ENCODE peak calls at places on chromosomes 5 and 9, in seven cellular contexts. V, T, C, D, A, J and Z are unnamed samples.

GRCh38 chr5:67268233-67269011 is 71.8 kb upstream of the CD180 start:
- DNase-seq in V (peak), T (peak), C (no peak), D (peak), A (peak), J (no peak), Z (peak)

GRCh38 chr5:66469684-66470083 is 126.5 kb upstream of the MAST4 start:
- DNase-seq in V (no peak), T (no peak), C (no peak), D (no peak), A (no peak), J (no peak), Z (no peak)

GRCh38 chr5:33379757-33380156 is 61.0 kb upstream of the TARS1 start:
- DNase-seq in V (no peak), T (peak), C (no peak), D (no peak), A (no peak), J (no peak), Z (no peak)

GRCh38 chr9:32456564-32456963 is 69.4 kb downstream of the RIGI start:
- DNase-seq in V (no peak), T (no peak), C (no peak), D (no peak), A (no peak), J (no peak), Z (no peak)

GRCh38 chr5:59158637-59159391 is 575.9 kb downstream of the RAB3C start:
- DNase-seq in V (no peak), T (no peak), C (no peak), D (no peak), A (no peak), J (no peak), Z (no peak)

GRCh38 chr5:39449572-39449971 is 24.8 kb upstream of the DAB2 start:
- DNase-seq in V (no peak), T (no peak), C (no peak), D (no peak), A (no peak), J (no peak), Z (no peak)

GRCh38 chr5:31944683-31945445 is 229.3 kb downstream of the GOLPH3 start:
- DNase-seq in V (no peak), T (peak), C (peak), D (no peak), A (peak), J (no peak), Z (no peak)

GRCh38 chr5:56056875-56057274 is 62.1 kb upstream of the IL6ST start:
- DNase-seq in V (no peak), T (no peak), C (no peak), D (no peak), A (no peak), J (no peak), Z (no peak)

GRCh38 chr9:4864234-4864661 is 71.5 kb downstream of the RCL1 start:
- DNase-seq in V (no peak), T (no peak), C (no peak), D (no peak), A (no peak), J (no peak), Z (peak)

GRCh38 chr5:179278546-179278945 is 66.7 kb downstream of the ADAMTS2 start:
- DNase-seq in V (no peak), T (no peak), C (no peak), D (no peak), A (no peak), J (no peak), Z (no peak)

GRCh38 chr9:107336718-107337360 is 53.8 kb downstream of the RAD23B start:
- DNase-seq in V (no peak), T (peak), C (no peak), D (peak), A (no peak), J (no peak), Z (peak)

GRCh38 chr9:89372230-89372816 is 54.0 kb downstream of the SECISBP2 start:
- DNase-seq in V (no peak), T (no peak), C (no peak), D (peak), A (peak), J (no peak), Z (no peak)

GRCh38 chr9:135707449-135708138 is 5.6 kb downstream of the KCNT1 start:
- DNase-seq in V (no peak), T (no peak), C (no peak), D (no peak), A (no peak), J (no peak), Z (no peak)

GRCh38 chr5:108567429-108567828 is 180.3 kb upstream of the FER start:
- DNase-seq in V (no peak), T (no peak), C (no peak), D (no peak), A (no peak), J (no peak), Z (no peak)

GRCh38 chr9:75488714-75489100 is 400.4 kb downstream of the OSTF1 start:
- DNase-seq in V (peak), T (no peak), C (no peak), D (no peak), A (no peak), J (no peak), Z (no peak)

GRCh38 chr9:109560470-109561132 is 62.5 kb upstream of the PTPN3 start:
- DNase-seq in V (no peak), T (no peak), C (no peak), D (no peak), A (peak), J (no peak), Z (no peak)

GRCh38 chr9:107274953-107275422 is 8.1 kb upstream of the RAD23B start:
- DNase-seq in V (no peak), T (peak), C (no peak), D (peak), A (no peak), J (no peak), Z (no peak)